ENCODE peak calls at places on chromosomes 1 and 21, in ten cellular contexts. One of them, this sample, is unnamed.

GRCh38 chr1:180286417-180286816 is 56.4 kb downstream of the LHX4 start:
- DNase-seq in left lung: no peak
- DNase-seq in CD4-positive, CD25-positive, alpha-beta regulatory T cell: no peak
- DNase-seq in lower lobe of right lung: no peak
- DNase-seq in brain microvascular endothelial cell: no peak
- DNase-seq in A549: no peak
- DNase-seq in fibroblast of lung: no peak
- DNase-seq in Panc1: no peak
- DNase-seq in CD4-positive, alpha-beta memory T cell: no peak
- DNase-seq in neural progenitor cell: no peak
- DNase-seq in this sample: no peak

GRCh38 chr1:160260436-160261382 is 1.6 kb downstream of the DCAF8 start:
- DNase-seq in left lung: no peak
- DNase-seq in CD4-positive, alpha-beta memory T cell: no peak
- DNase-seq in Panc1: no peak
- DNase-seq in A549: no peak
- DNase-seq in fibroblast of lung: peak
- DNase-seq in brain microvascular endothelial cell: peak
- DNase-seq in lower lobe of right lung: no peak
- DNase-seq in neural progenitor cell: no peak
- DNase-seq in CD4-positive, CD25-positive, alpha-beta regulatory T cell: no peak
- DNase-seq in this sample: no peak

GRCh38 chr1:202811296-202812175 is 782 bp downstream of the PCAT6 start:
- DNase-seq in left lung: peak
- DNase-seq in brain microvascular endothelial cell: no peak
- DNase-seq in CD4-positive, CD25-positive, alpha-beta regulatory T cell: peak
- DNase-seq in fibroblast of lung: no peak
- DNase-seq in Panc1: no peak
- DNase-seq in neural progenitor cell: no peak
- DNase-seq in A549: no peak
- DNase-seq in CD4-positive, alpha-beta memory T cell: no peak
- DNase-seq in lower lobe of right lung: no peak
- DNase-seq in this sample: no peak

GRCh38 chr1:229972600-229973296 is 94.3 kb upstream of the GALNT2 start:
- DNase-seq in Panc1: no peak
- DNase-seq in A549: no peak
- DNase-seq in brain microvascular endothelial cell: no peak
- DNase-seq in lower lobe of right lung: no peak
- DNase-seq in CD4-positive, CD25-positive, alpha-beta regulatory T cell: no peak
- DNase-seq in left lung: no peak
- DNase-seq in neural progenitor cell: peak
- DNase-seq in CD4-positive, alpha-beta memory T cell: no peak
- DNase-seq in fibroblast of lung: no peak
- DNase-seq in this sample: no peak

GRCh38 chr1:9900142-9901043 is 9.7 kb downstream of the CTNNBIP1 start:
- DNase-seq in A549: no peak
- DNase-seq in lower lobe of right lung: peak
- DNase-seq in fibroblast of lung: peak
- DNase-seq in Panc1: no peak
- DNase-seq in brain microvascular endothelial cell: no peak
- DNase-seq in neural progenitor cell: no peak
- DNase-seq in left lung: peak
- DNase-seq in CD4-positive, CD25-positive, alpha-beta regulatory T cell: no peak
- DNase-seq in CD4-positive, alpha-beta memory T cell: no peak
- DNase-seq in this sample: no peak

GRCh38 chr1:60132985-60133673 is 59.6 kb upstream of the C1orf87 start:
- DNase-seq in A549: no peak
- DNase-seq in Panc1: no peak
- DNase-seq in neural progenitor cell: no peak
- DNase-seq in brain microvascular endothelial cell: peak
- DNase-seq in CD4-positive, alpha-beta memory T cell: no peak
- DNase-seq in fibroblast of lung: peak
- DNase-seq in CD4-positive, CD25-positive, alpha-beta regulatory T cell: no peak
- DNase-seq in left lung: no peak
- DNase-seq in lower lobe of right lung: no peak
- DNase-seq in this sample: no peak

GRCh38 chr21:30257773-30258172 is 25.0 kb downstream of the KRTAP24-1 start:
- DNase-seq in fibroblast of lung: no peak
- DNase-seq in brain microvascular endothelial cell: peak
- DNase-seq in A549: no peak
- DNase-seq in CD4-positive, alpha-beta memory T cell: no peak
- DNase-seq in left lung: no peak
- DNase-seq in Panc1: no peak
- DNase-seq in neural progenitor cell: peak
- DNase-seq in CD4-positive, CD25-positive, alpha-beta regulatory T cell: no peak
- DNase-seq in lower lobe of right lung: no peak
- DNase-seq in this sample: no peak

GRCh38 chr1:203281851-203282661 is 23.3 kb upstream of the BTG2 start:
- DNase-seq in brain microvascular endothelial cell: no peak
- DNase-seq in Panc1: no peak
- DNase-seq in CD4-positive, CD25-positive, alpha-beta regulatory T cell: no peak
- DNase-seq in neural progenitor cell: no peak
- DNase-seq in lower lobe of right lung: no peak
- DNase-seq in A549: no peak
- DNase-seq in left lung: no peak
- DNase-seq in fibroblast of lung: no peak
- DNase-seq in CD4-positive, alpha-beta memory T cell: no peak
- DNase-seq in this sample: no peak

GRCh38 chr1:152111515-152111968 is 3.7 kb downstream of the TCHH start:
- DNase-seq in brain microvascular endothelial cell: peak
- DNase-seq in left lung: peak
- DNase-seq in Panc1: no peak
- DNase-seq in lower lobe of right lung: no peak
- DNase-seq in neural progenitor cell: peak
- DNase-seq in A549: no peak
- DNase-seq in CD4-positive, alpha-beta memory T cell: no peak
- DNase-seq in CD4-positive, CD25-positive, alpha-beta regulatory T cell: peak
- DNase-seq in fibroblast of lung: peak
- DNase-seq in this sample: no peak

GRCh38 chr21:43201491-43201890 is 32.7 kb downstream of the CRYAA start:
- DNase-seq in CD4-positive, alpha-beta memory T cell: no peak
- DNase-seq in neural progenitor cell: no peak
- DNase-seq in Panc1: no peak
- DNase-seq in lower lobe of right lung: no peak
- DNase-seq in fibroblast of lung: no peak
- DNase-seq in CD4-positive, CD25-positive, alpha-beta regulatory T cell: no peak
- DNase-seq in A549: no peak
- DNase-seq in brain microvascular endothelial cell: no peak
- DNase-seq in left lung: no peak
- DNase-seq in this sample: no peak

GRCh38 chr21:33299181-33299752 is 25.5 kb upstream of the IFNAR1 start:
- DNase-seq in brain microvascular endothelial cell: no peak
- DNase-seq in neural progenitor cell: no peak
- DNase-seq in fibroblast of lung: no peak
- DNase-seq in left lung: no peak
- DNase-seq in lower lobe of right lung: no peak
- DNase-seq in Panc1: no peak
- DNase-seq in CD4-positive, alpha-beta memory T cell: peak
- DNase-seq in CD4-positive, CD25-positive, alpha-beta regulatory T cell: peak
- DNase-seq in A549: no peak
- DNase-seq in this sample: peak

GRCh38 chr21:33302055-33302454 is 22.7 kb upstream of the IFNAR1 start:
- DNase-seq in CD4-positive, CD25-positive, alpha-beta regulatory T cell: no peak
- DNase-seq in Panc1: no peak
- DNase-seq in CD4-positive, alpha-beta memory T cell: no peak
- DNase-seq in neural progenitor cell: no peak
- DNase-seq in fibroblast of lung: no peak
- DNase-seq in brain microvascular endothelial cell: no peak
- DNase-seq in A549: no peak
- DNase-seq in left lung: no peak
- DNase-seq in lower lobe of right lung: no peak
- DNase-seq in this sample: no peak

GRCh38 chr21:33300701-33301631 is 23.8 kb upstream of the IFNAR1 start:
- DNase-seq in A549: no peak
- DNase-seq in CD4-positive, CD25-positive, alpha-beta regulatory T cell: no peak
- DNase-seq in neural progenitor cell: no peak
- DNase-seq in fibroblast of lung: no peak
- DNase-seq in lower lobe of right lung: no peak
- DNase-seq in brain microvascular endothelial cell: no peak
- DNase-seq in CD4-positive, alpha-beta memory T cell: no peak
- DNase-seq in Panc1: no peak
- DNase-seq in left lung: peak
- DNase-seq in this sample: no peak

GRCh38 chr21:33302796-33303195 is 22.0 kb upstream of the IFNAR1 start:
- DNase-seq in A549: no peak
- DNase-seq in fibroblast of lung: no peak
- DNase-seq in neural progenitor cell: no peak
- DNase-seq in CD4-positive, CD25-positive, alpha-beta regulatory T cell: no peak
- DNase-seq in Panc1: no peak
- DNase-seq in left lung: no peak
- DNase-seq in lower lobe of right lung: no peak
- DNase-seq in brain microvascular endothelial cell: no peak
- DNase-seq in CD4-positive, alpha-beta memory T cell: no peak
- DNase-seq in this sample: no peak

GRCh38 chr21:33301632-33302002 is 23.2 kb upstream of the IFNAR1 start:
- DNase-seq in fibroblast of lung: no peak
- DNase-seq in neural progenitor cell: no peak
- DNase-seq in left lung: no peak
- DNase-seq in CD4-positive, CD25-positive, alpha-beta regulatory T cell: no peak
- DNase-seq in brain microvascular endothelial cell: no peak
- DNase-seq in CD4-positive, alpha-beta memory T cell: no peak
- DNase-seq in A549: no peak
- DNase-seq in lower lobe of right lung: no peak
- DNase-seq in Panc1: no peak
- DNase-seq in this sample: no peak
- H3K27ac ChIP-seq in fibroblast of lung: no peak
- H3K27ac ChIP-seq in neural progenitor cell: no peak
- H3K27ac ChIP-seq in left lung: peak
- H3K27ac ChIP-seq in CD4-positive, CD25-positive, alpha-beta regulatory T cell: no peak
- H3K27ac ChIP-seq in brain microvascular endothelial cell: no peak
- H3K27ac ChIP-seq in CD4-positive, alpha-beta memory T cell: no peak
- H3K27ac ChIP-seq in A549: no peak
- H3K27ac ChIP-seq in lower lobe of right lung: peak
- H3K27ac ChIP-seq in Panc1: no peak
- H3K27ac ChIP-seq in this sample: peak

DNA sequence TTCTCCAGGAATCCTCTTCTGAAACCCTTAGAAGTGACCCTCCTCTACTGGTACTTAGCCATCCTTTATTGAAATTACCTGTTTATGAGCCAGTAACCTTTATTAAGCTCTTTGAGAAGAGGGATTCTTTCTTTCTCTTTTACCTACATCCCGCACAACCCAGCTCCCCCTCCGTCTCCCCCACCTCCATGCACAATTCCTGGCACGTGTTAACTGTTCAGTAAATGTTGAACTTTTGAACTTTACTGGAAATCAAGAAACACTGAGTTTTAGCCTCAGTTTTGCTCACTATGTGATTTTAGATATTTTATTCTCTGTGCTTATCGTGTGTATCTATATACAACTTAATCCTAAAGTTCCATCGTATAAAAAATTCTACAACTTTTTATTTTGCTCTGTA is 1.8 kb downstream of the TMED5 start:
- DNase-seq in left lung: no peak
- DNase-seq in brain microvascular endothelial cell: no peak
- DNase-seq in CD4-positive, CD25-positive, alpha-beta regulatory T cell: no peak
- DNase-seq in Panc1: no peak
- DNase-seq in A549: no peak
- DNase-seq in neural progenitor cell: no peak
- DNase-seq in fibroblast of lung: peak
- DNase-seq in CD4-positive, alpha-beta memory T cell: no peak
- DNase-seq in lower lobe of right lung: no peak
- DNase-seq in this sample: no peak
- H3K27ac ChIP-seq in left lung: no peak
- H3K27ac ChIP-seq in brain microvascular endothelial cell: peak
- H3K27ac ChIP-seq in CD4-positive, CD25-positive, alpha-beta regulatory T cell: no peak
- H3K27ac ChIP-seq in Panc1: peak
- H3K27ac ChIP-seq in A549: peak
- H3K27ac ChIP-seq in neural progenitor cell: no peak
- H3K27ac ChIP-seq in fibroblast of lung: peak
- H3K27ac ChIP-seq in CD4-positive, alpha-beta memory T cell: peak
- H3K27ac ChIP-seq in lower lobe of right lung: no peak
- H3K27ac ChIP-seq in this sample: no peak

GRCh38 chr1:15757016-15757543 is 1.5 kb upstream of the FBLIM1 start:
- DNase-seq in left lung: no peak
- DNase-seq in brain microvascular endothelial cell: no peak
- DNase-seq in fibroblast of lung: no peak
- DNase-seq in A549: no peak
- DNase-seq in CD4-positive, alpha-beta memory T cell: no peak
- DNase-seq in CD4-positive, CD25-positive, alpha-beta regulatory T cell: no peak
- DNase-seq in Panc1: no peak
- DNase-seq in lower lobe of right lung: no peak
- DNase-seq in neural progenitor cell: no peak
- DNase-seq in this sample: no peak

GRCh38 chr1:15757575-15758401 is 807 bp upstream of the FBLIM1 start:
- DNase-seq in fibroblast of lung: peak
- DNase-seq in brain microvascular endothelial cell: no peak
- DNase-seq in lower lobe of right lung: no peak
- DNase-seq in Panc1: no peak
- DNase-seq in CD4-positive, CD25-positive, alpha-beta regulatory T cell: no peak
- DNase-seq in left lung: no peak
- DNase-seq in neural progenitor cell: peak
- DNase-seq in A549: no peak
- DNase-seq in CD4-positive, alpha-beta memory T cell: no peak
- DNase-seq in this sample: no peak

GRCh38 chr1:15758953-15759661 is 512 bp downstream of the FBLIM1 start:
- DNase-seq in lower lobe of right lung: no peak
- DNase-seq in brain microvascular endothelial cell: no peak
- DNase-seq in CD4-positive, CD25-positive, alpha-beta regulatory T cell: no peak
- DNase-seq in fibroblast of lung: no peak
- DNase-seq in neural progenitor cell: peak
- DNase-seq in A549: peak
- DNase-seq in CD4-positive, alpha-beta memory T cell: no peak
- DNase-seq in left lung: no peak
- DNase-seq in Panc1: no peak
- DNase-seq in this sample: no peak

GRCh38 chr1:15760520-15761211 is 2.1 kb downstream of the FBLIM1 start:
- DNase-seq in Panc1: no peak
- DNase-seq in A549: no peak
- DNase-seq in CD4-positive, alpha-beta memory T cell: no peak
- DNase-seq in lower lobe of right lung: no peak
- DNase-seq in left lung: no peak
- DNase-seq in neural progenitor cell: peak
- DNase-seq in CD4-positive, CD25-positive, alpha-beta regulatory T cell: no peak
- DNase-seq in fibroblast of lung: peak
- DNase-seq in brain microvascular endothelial cell: peak
- DNase-seq in this sample: no peak

DNA sequence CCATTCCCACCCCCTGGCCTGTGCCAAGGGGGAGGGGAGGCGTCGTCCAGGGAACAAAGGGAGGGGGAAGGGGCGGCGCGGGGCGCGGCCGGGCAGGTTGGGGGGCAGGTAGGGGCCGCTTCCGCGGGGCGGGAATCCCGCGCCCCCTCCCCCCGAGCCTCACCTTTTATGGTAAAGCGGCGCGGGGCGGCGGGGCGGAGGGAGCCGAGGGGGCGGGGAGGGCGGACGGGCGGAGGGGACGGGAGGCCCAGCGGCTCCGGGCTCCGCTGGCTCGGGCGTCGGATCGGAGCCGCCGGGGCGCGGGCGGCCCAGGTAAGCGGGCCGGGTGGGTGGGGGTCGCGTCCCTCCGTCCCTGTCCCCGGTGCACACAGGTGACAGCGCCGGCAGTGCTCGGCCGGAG is at the start of gene FBLIM1:
- DNase-seq in Panc1: no peak
- DNase-seq in fibroblast of lung: peak
- DNase-seq in neural progenitor cell: peak
- DNase-seq in CD4-positive, CD25-positive, alpha-beta regulatory T cell: no peak
- DNase-seq in CD4-positive, alpha-beta memory T cell: no peak
- DNase-seq in A549: no peak
- DNase-seq in brain microvascular endothelial cell: no peak
- DNase-seq in lower lobe of right lung: no peak
- DNase-seq in left lung: no peak
- DNase-seq in this sample: no peak
- H3K27ac ChIP-seq in Panc1: peak
- H3K27ac ChIP-seq in fibroblast of lung: peak
- H3K27ac ChIP-seq in neural progenitor cell: no peak
- H3K27ac ChIP-seq in CD4-positive, CD25-positive, alpha-beta regulatory T cell: no peak
- H3K27ac ChIP-seq in CD4-positive, alpha-beta memory T cell: no peak
- H3K27ac ChIP-seq in A549: peak
- H3K27ac ChIP-seq in brain microvascular endothelial cell: peak
- H3K27ac ChIP-seq in lower lobe of right lung: peak
- H3K27ac ChIP-seq in left lung: peak
- H3K27ac ChIP-seq in this sample: peak

GRCh38 chr1:25821630-25822091 is 1.9 kb downstream of the MTFR1L start:
- DNase-seq in neural progenitor cell: no peak
- DNase-seq in brain microvascular endothelial cell: no peak
- DNase-seq in fibroblast of lung: peak
- DNase-seq in CD4-positive, alpha-beta memory T cell: no peak
- DNase-seq in A549: no peak
- DNase-seq in left lung: no peak
- DNase-seq in CD4-positive, CD25-positive, alpha-beta regulatory T cell: no peak
- DNase-seq in lower lobe of right lung: no peak
- DNase-seq in Panc1: no peak
- DNase-seq in this sample: no peak
- H3K27ac ChIP-seq in neural progenitor cell: no peak
- H3K27ac ChIP-seq in brain microvascular endothelial cell: no peak
- H3K27ac ChIP-seq in fibroblast of lung: peak
- H3K27ac ChIP-seq in CD4-positive, alpha-beta memory T cell: peak
- H3K27ac ChIP-seq in A549: no peak
- H3K27ac ChIP-seq in left lung: no peak
- H3K27ac ChIP-seq in CD4-positive, CD25-positive, alpha-beta regulatory T cell: peak
- H3K27ac ChIP-seq in lower lobe of right lung: no peak
- H3K27ac ChIP-seq in Panc1: peak
- H3K27ac ChIP-seq in this sample: no peak